ENCODE peak calls at places on chromosomes 1 and 21, in eight cellular contexts. Y, H, P, Q, B, M, L and A are unnamed samples.

GRCh38 chr21:15775981-15776380 is 46.2 kb downstream of the USP25 start:
- DNase-seq in Y (no peak), H (no peak), P (no peak), Q (peak; percentile 89), B (no peak), M (no peak), L (no peak), A (no peak)

GRCh38 chr21:44713130-44713529 is 1.8 kb upstream of the TSPEAR start:
- DNase-seq in Y (no peak), H (no peak), P (no peak), Q (no peak), B (no peak), M (no peak), L (no peak), A (peak; percentile 2)

GRCh38 chr1:159817276-159818041 is 9.2 kb upstream of the SLAMF8 start:
- DNase-seq in Y (no peak), H (no peak), P (no peak), Q (no peak), B (no peak), M (no peak), L (no peak), A (no peak)

GRCh38 chr1:108847464-108847863 is 9.4 kb downstream of the AKNAD1 start:
- DNase-seq in Y (no peak), H (no peak), P (no peak), Q (no peak), B (no peak), M (no peak), L (no peak), A (no peak)

GRCh38 chr1:169099561-169099960 is 6.9 kb upstream of the ATP1B1 start:
- DNase-seq in Y (no peak), H (no peak), P (no peak), Q (no peak), B (no peak), M (no peak), L (no peak), A (no peak)

GRCh38 chr1:14653461-14653960 is 55.0 kb downstream of the KAZN start:
- DNase-seq in Y (no peak), H (no peak), P (no peak), Q (no peak), B (no peak), M (no peak), L (no peak), A (no peak)

GRCh38 chr1:22579541-22580155 is 16.4 kb downstream of the EPHA8 start:
- DNase-seq in Y (no peak), H (no peak), P (no peak), Q (no peak), B (no peak), M (no peak), L (no peak), A (no peak)

GRCh38 chr1:1302006-1302430 is 5.7 kb downstream of the ACAP3 start:
- DNase-seq in Y (no peak), H (no peak), P (no peak), Q (no peak), B (no peak), M (no peak), L (no peak), A (no peak)

GRCh38 chr1:19331262-19331878 is 19.2 kb downstream of the SLC66A1 start:
- DNase-seq in Y (no peak), H (no peak), P (no peak), Q (no peak), B (no peak), M (no peak), L (no peak), A (no peak)
- TF ChIP-seq POLR2A in Y (no peak), H (no peak), P (no peak), Q (no peak), B (no peak), M (no peak), L (no peak), A (no peak)

GRCh38 chr1:46819335-46819734 is 20.5 kb downstream of the CYP4B1 start:
- DNase-seq in Y (no peak), H (no peak), P (no peak), Q (no peak), B (no peak), M (no peak), L (no peak), A (no peak)
- H3K4me3 ChIP-seq in Y (no peak overlapping the region), H (no peak overlapping the region), P (no peak overlapping the region), Q (no peak overlapping the region), B (no peak overlapping the region), M (no peak overlapping the region), L (no peak overlapping the region), A (no peak overlapping the region)

GRCh38 chr1:17725811-17726582 is 29.1 kb upstream of the ACTL8 start:
- DNase-seq in Y (no peak), H (no peak), P (no peak), Q (no peak), B (no peak), M (no peak), L (no peak), A (no peak)
- TF ChIP-seq CTCF in Y (no peak), H (no peak), P (no peak), Q (no peak), B (no peak), M (no peak), L (no peak), A (no peak)

GRCh38 chr1:25620701-25621350 is 4.2 kb downstream of the MAN1C1 start:
- DNase-seq in Y (no peak), H (no peak), P (no peak), Q (no peak), B (no peak), M (no peak), L (no peak), A (no peak)
- TF ChIP-seq POLR2A in Y (no peak), H (no peak), P (no peak), Q (no peak), B (no peak), M (no peak), L (no peak), A (no peak)

DNA sequence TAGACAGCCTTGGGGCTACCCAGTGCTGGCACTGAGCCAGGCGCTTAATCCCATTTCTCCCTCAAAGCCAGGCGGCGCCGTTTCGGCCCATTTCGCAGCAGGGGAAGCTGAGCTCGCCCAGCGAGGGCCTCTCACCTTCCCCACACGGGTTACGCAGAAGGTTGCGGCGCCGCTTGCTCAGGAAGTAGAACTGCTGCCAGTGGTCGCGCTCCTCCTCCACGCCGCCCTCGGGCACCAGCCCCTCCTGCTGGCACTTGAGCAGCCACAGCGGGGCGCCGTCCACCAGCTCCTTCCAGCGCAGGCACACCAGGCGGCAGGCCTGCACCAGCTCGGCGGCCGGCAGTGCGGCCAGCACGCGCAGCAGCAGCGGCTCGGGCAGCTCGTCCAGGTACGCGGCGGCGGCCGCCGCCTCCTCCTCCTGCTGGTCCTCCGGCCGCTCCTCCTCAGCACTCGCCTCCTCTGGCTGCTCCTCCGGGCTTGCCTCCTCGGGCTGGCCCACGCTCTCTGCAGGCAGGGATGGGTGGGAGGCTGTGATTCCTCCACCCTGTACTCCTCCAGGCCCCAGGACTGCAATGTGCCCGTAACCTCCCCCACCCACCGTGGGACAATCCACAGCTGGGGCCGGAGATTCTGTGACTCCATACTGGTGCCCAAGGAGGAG is 3.8 kb downstream of the FBXO2 start:
- DNase-seq in Y (peak; percentile 97), H (peak; percentile 57), P (peak; percentile 93), Q (peak; percentile 49), B (peak; percentile 84), M (peak; percentile 24), L (peak; percentile 35), A (peak; percentile 49)
- H3K4me3 ChIP-seq in Y (peak overlapping the region; percentile 25), H (peak overlapping the region; percentile 26), P (peak overlapping the region; percentile 31), Q (no peak overlapping the region), B (peak overlapping the region; percentile 27), M (no peak overlapping the region), L (no peak overlapping the region), A (no peak overlapping the region)